ENCODE peak calls at places on chromosomes 4 and X, in five cellular contexts. H, C, B, J and F are unnamed samples. For H3K9me3 and H3K4me1, the result is how much of the 10 kb centered on the place peaks cover.

GRCh38 chr4:152780267-152780811 is 585 bp downstream of the ARFIP1 start:
- DNase-seq in H (no peak), C (no peak), B (peak), J (peak), F (peak)

GRCh38 chrX:129957241-129958099 is 25.0 kb upstream of the BCORL1 start:
- DNase-seq in H (no peak), C (peak), B (peak), J (peak), F (peak)

GRCh38 chr4:142044271-142044670 is 407.9 kb downstream of the IL15 start:
- DNase-seq in H (no peak), C (no peak), B (no peak), J (peak), F (no peak)

GRCh38 chrX:118286066-118286758 is 59.7 kb upstream of the WDR44 start:
- DNase-seq in H (no peak), C (no peak), B (no peak), J (peak), F (no peak)

GRCh38 chr4:57182132-57182874 is 72.1 kb upstream of the IGFBP7 start:
- DNase-seq in H (no peak), C (no peak), B (peak), J (no peak), F (no peak)

GRCh38 chr4:70603856-70604255 is 11.8 kb downstream of the AMBN start:
- DNase-seq in H (no peak), C (no peak), B (no peak), J (peak), F (no peak)

GRCh38 chr4:184424993-184425758 is 49.2 kb downstream of the IRF2 start:
- DNase-seq in H (no peak), C (peak), B (peak), J (no peak), F (no peak)

GRCh38 chr4:2159931-2160330 is 82.0 kb downstream of the HAUS3 start:
- DNase-seq in H (no peak), C (no peak), B (no peak), J (no peak), F (no peak)

GRCh38 chrX:9899640-9900075 is 67.5 kb upstream of the CLDN34 start:
- DNase-seq in H (no peak), C (no peak), B (no peak), J (peak), F (no peak)

GRCh38 chrX:19956923-19957322 is 33.9 kb downstream of the BCLAF3 start:
- DNase-seq in H (no peak), C (no peak), B (no peak), J (no peak), F (no peak)

GRCh38 chr4:137124278-137124932 is 407.9 kb downstream of the PCDH18 start:
- DNase-seq in H (no peak), C (peak), B (no peak), J (peak), F (no peak)
- H3K4me3 ChIP-seq in H (no peak), C (no peak), B (no peak), J (peak), F (peak)

DNA sequence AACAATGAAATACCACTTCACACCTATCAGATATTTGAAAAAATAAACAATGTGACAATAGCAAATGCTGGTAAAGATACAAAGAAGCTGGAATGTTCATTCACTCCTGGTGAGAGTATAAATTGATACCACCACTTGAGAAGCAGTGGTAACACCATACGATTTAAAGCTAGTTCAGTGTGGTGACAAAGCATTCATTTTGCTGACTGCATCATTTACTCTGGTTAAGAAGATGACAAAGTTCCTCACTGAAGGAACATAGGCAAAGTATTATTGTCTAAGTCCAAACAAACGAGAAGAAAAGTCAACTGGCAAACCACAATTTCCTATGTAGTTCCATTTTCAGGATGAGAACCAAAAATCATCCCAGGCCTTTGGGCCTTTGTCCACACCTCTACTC is 102.5 kb downstream of the GEMIN8 start:
- DNase-seq in H (no peak), C (no peak), B (no peak), J (no peak), F (no peak)
- H3K9me3 ChIP-seq in H (under half), C (under half), B (under half), J (under half), F (under half)

GRCh38 chr4:176840166-176840565 is 47.4 kb upstream of the VEGFC start:
- DNase-seq in H (no peak), C (no peak), B (no peak), J (no peak), F (no peak)
- H3K4me1 ChIP-seq in H (under half), C (under half), B (under half), J (under half), F (under half)

DNA sequence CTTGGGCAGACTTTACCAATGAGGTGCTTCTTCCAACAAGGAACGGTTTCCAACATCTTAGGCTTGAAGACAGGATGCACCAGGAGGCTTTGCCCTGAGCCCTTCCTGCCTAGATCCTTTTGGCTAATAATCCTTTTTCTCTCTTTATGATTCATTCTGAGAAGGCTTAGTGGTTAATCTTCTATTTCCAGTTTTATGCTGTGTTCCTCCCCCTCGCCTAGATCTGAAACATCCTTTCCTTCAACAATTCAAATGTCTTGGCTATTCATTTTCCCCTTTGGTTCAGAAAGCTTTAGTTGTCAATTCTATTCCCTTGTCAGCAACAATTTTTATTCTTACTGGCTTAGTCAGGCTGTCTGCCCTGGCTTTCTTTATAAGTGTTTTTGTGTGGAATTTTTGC is 235.1 kb downstream of the SPRY1 start:
- DNase-seq in H (no peak), C (no peak), B (no peak), J (peak), F (no peak)
- H3K4me3 ChIP-seq in H (no peak), C (no peak), B (no peak), J (peak), F (no peak)

GRCh38 chr4:4819213-4819606 is 40.3 kb upstream of the MSX1 start:
- DNase-seq in H (no peak), C (no peak), B (no peak), J (no peak), F (no peak)
- H3K9me3 ChIP-seq in H (under half), C (under half), B (under half), J (under half), F (under half)

GRCh38 chrX:104288961-104289360 is 34.2 kb upstream of the ESX1 start:
- DNase-seq in H (no peak), C (no peak), B (no peak), J (no peak), F (no peak)
- H3K4me1 ChIP-seq in H (under half), C (under half), B (under half), J (under half), F (under half)

DNA sequence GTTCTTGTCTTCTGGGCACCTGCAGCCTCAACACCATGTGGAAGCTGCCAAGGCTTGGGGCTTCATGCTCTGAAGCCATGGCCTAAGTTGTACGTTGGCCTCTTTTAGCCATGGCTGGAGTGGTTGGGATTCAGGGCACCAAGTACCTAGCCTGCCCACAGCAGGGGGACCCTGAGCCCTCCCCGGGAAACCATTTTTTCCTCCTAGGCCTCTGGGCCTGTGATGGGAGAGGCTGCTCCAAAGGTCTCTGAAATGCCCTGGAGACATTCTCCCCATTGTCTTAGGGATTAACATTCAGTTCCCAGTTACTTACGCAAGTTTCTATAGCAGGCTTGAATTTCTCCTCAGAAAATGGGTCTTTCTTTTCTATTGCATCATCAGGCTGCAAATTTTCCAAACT is 269.3 kb downstream of the NAP1L3 start:
- DNase-seq in H (no peak), C (no peak), B (no peak), J (no peak), F (no peak)
- H3K4me3 ChIP-seq in H (no peak), C (no peak), B (no peak), J (no peak), F (no peak)

GRCh38 chrX:338836-339400 is 20.3 kb upstream of the GTPBP6 start:
- DNase-seq in H (no peak), C (no peak), B (no peak), J (no peak), F (no peak)

GRCh38 chrX:341541-342101 is 23.0 kb upstream of the GTPBP6 start:
- DNase-seq in H (no peak), C (no peak), B (peak), J (no peak), F (no peak)

GRCh38 chrX:340641-341423 is 22.2 kb upstream of the GTPBP6 start:
- DNase-seq in H (no peak), C (no peak), B (no peak), J (no peak), F (no peak)

GRCh38 chrX:338281-338835 is 19.8 kb upstream of the GTPBP6 start:
- DNase-seq in H (no peak), C (no peak), B (no peak), J (no peak), F (no peak)

GRCh38 chrX:340121-340520 is 21.5 kb upstream of the GTPBP6 start:
- DNase-seq in H (no peak), C (no peak), B (no peak), J (no peak), F (no peak)
- H3K9me3 ChIP-seq in H (under half), C (under half), B (under half), J (under half), F (under half)

DNA sequence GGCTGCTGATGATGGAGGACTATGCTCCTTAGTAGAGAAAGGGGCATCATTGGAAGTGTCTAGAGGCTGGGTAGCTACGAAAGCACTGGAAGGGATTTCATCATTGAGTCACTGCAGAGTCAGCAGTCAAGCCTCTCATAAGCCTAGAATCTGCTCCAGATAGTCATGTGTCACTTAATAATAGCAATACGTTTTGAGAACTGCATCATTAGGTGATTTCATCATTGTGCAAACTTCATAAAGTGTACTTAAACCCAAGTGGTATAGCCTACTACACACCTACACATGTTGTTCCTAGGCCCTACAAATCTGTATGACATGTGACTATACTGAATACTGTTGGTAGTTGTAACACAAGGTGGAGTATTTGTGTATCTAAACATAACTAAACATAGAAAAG is 165.6 kb downstream of the PTTG2 start:
- DNase-seq in H (no peak), C (no peak), B (no peak), J (no peak), F (no peak)
- H3K4me1 ChIP-seq in H (under half), C (under half), B (under half), J (under half), F (under half)

GRCh38 chrX:133413218-133413925 is 1.9 kb downstream of the GPC4 start:
- DNase-seq in H (no peak), C (peak), B (no peak), J (peak), F (no peak)

GRCh38 chrX:133412665-133413064 is 2.6 kb downstream of the GPC4 start:
- DNase-seq in H (no peak), C (no peak), B (no peak), J (no peak), F (no peak)

GRCh38 chrX:133414399-133415275 is 652 bp downstream of the GPC4 start:
- DNase-seq in H (no peak), C (peak), B (peak), J (peak), F (peak)

GRCh38 chrX:133417364-133417763 is 2.1 kb upstream of the GPC4 start:
- DNase-seq in H (no peak), C (no peak), B (no peak), J (no peak), F (no peak)

GRCh38 chrX:133415276-133416105 is at the start of gene GPC4:
- DNase-seq in H (no peak), C (peak), B (peak), J (peak), F (peak)
- H3K4me3 ChIP-seq in H (no peak), C (peak), B (peak), J (peak), F (peak)